ENCODE peak calls at places on chromosomes 6 and 20, in four cellular contexts. G is H1, W is HepG2, A is GM12878. E is an unnamed sample.

GRCh38 chr6:88785478-88785877 is 177.9 kb downstream of the RNGTT start:
- DNase-seq in G (no peak), W (no peak), A (no peak), E (no peak)

GRCh38 chr6:90450268-90450953 is 136.5 kb downstream of the MAP3K7 start:
- DNase-seq in G (no peak), W (no peak), A (no peak), E (no peak)

GRCh38 chr20:59810376-59811187 is 122.9 kb downstream of the SYCP2 start:
- DNase-seq in G (no peak), W (no peak), A (no peak), E (peak)

GRCh38 chr6:33419580-33420492 is at the start of gene SYNGAP1:
- DNase-seq in G (no peak), W (no peak), A (no peak), E (peak)

GRCh38 chr20:22348010-22348409 is 236.4 kb downstream of the FOXA2 start:
- DNase-seq in G (no peak), W (no peak), A (no peak), E (no peak)

GRCh38 chr6:144158133-144158532 is 7.8 kb downstream of the STX11 start:
- DNase-seq in G (no peak), W (no peak), A (no peak), E (no peak)

GRCh38 chr20:9615766-9616454 is 101.5 kb downstream of the LAMP5 start:
- DNase-seq in G (no peak), W (no peak), A (peak), E (no peak)

GRCh38 chr6:77930945-77931344 is 278.1 kb downstream of the MEI4 start:
- DNase-seq in G (no peak), W (no peak), A (no peak), E (no peak)

GRCh38 chr6:164911873-164912580 is 397.4 kb downstream of the C6orf118 start:
- DNase-seq in G (no peak), W (no peak), A (no peak), E (no peak)

GRCh38 chr20:60403105-60403741 is 445.0 kb downstream of the CDH26 start:
- DNase-seq in G (no peak), W (no peak), A (no peak), E (no peak)

GRCh38 chr20:11585752-11586352 is 331.8 kb upstream of the BTBD3 start:
- DNase-seq in G (no peak), W (peak), A (no peak), E (no peak)

GRCh38 chr20:24995741-24996448 is 3.3 kb upstream of the APMAP start:
- DNase-seq in G (no peak), W (no peak), A (no peak), E (no peak)

GRCh38 chr6:29678114-29678513 is 2.8 kb downstream of the ZFP57 start:
- DNase-seq in G (no peak), W (no peak), A (no peak), E (no peak)

GRCh38 chr20:60262967-60263603 is 304.9 kb downstream of the CDH26 start:
- DNase-seq in G (peak), W (peak), A (no peak), E (peak)

GRCh38 chr6:51678905-51679620 is 408.4 kb downstream of the PKHD1 start:
- DNase-seq in G (no peak), W (no peak), A (peak), E (peak)

GRCh38 chr6:17714879-17715860 is 8.4 kb upstream of the NUP153 start:
- DNase-seq in G (no peak), W (no peak), A (no peak), E (no peak)

GRCh38 chr6:105609375-105609991 is 206.6 kb upstream of the PREP start:
- DNase-seq in G (no peak), W (no peak), A (no peak), E (no peak)

GRCh38 chr6:139334791-139335446 is 39.5 kb downstream of the CITED2 start:
- DNase-seq in G (no peak), W (no peak), A (no peak), E (no peak)
- TF ChIP-seq GABPA in G (no peak), W (no peak), A (no peak), E (no peak)

GRCh38 chr20:46438156-46438750 is 31.8 kb upstream of the ELMO2 start:
- DNase-seq in G (peak), W (peak), A (no peak), E (peak)
- TF ChIP-seq USF2 in G (no peak), W (no peak), A (no peak), E (no peak)

DNA sequence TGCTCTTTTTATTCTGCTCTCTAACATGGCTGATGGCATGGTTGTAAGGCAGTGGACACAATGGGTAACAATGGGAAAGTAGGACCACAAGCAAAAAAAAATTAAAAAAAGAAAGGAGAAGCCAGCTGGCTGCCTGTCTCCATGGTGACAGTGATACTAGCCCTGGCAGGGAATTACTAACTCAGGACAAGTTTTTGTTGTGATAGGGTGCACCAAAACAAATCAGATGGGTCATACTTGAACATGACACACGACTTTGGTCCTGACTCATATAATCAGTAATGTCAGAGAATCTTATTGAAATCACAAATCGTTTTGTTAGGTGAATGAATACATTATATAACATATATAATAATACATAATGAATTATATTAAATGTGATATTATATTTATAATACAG is 169.3 kb downstream of the TRDN start:
- DNase-seq in G (no peak), W (no peak), A (no peak), E (no peak)
- TF ChIP-seq GABPA in G (no peak), W (no peak), A (no peak), E (no peak)

GRCh38 chr6:112431803-112432202 is 84.7 kb downstream of the RFPL4B start:
- DNase-seq in G (no peak), W (no peak), A (no peak), E (no peak)
- TF ChIP-seq USF2 in G (no peak), W (no peak), A (no peak), E (no peak)

DNA sequence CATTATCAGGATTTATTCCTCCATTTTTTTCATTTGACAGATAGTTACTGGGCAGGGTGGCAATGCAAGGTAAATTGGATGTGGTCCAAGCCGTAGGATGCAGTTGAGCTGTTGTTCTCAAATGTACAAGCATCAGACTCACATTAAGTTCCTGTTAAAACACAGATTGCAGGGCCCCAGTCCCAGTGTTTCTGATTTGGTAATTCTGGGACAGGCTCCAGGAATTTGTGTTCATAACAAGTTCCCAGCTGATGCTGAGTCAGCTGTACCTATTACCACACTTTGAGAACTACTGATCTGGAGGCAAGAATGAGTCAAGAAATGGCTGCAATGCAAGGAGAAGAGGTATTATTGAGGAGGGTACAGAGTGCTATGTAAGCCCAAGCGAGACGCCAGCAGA is 11.7 kb downstream of the TMEM244 start:
- DNase-seq in G (no peak), W (no peak), A (no peak), E (no peak)
- TF ChIP-seq GABPA in G (no peak), W (no peak), A (no peak), E (no peak)

GRCh38 chr6:170231496-170232185 is 59.2 kb downstream of the DLL1 start:
- DNase-seq in G (no peak), W (no peak), A (no peak), E (no peak)
- TF ChIP-seq USF2 in G (no peak), W (no peak), A (no peak), E (no peak)

GRCh38 chr6:125586605-125587004 is 162.8 kb upstream of the HEY2 start:
- DNase-seq in G (no peak), W (no peak), A (no peak), E (no peak)
- TF ChIP-seq GABPA in G (no peak), W (no peak), A (no peak), E (no peak)